ENCODE peak calls at places on chromosomes 12 and 14, in six cellular contexts. K is fibroblast of lung, O is HepG2, V is K562, C is GM23338, B is HCT116. D is an unnamed sample.

GRCh38 chr14:74314576-74314975 is 11.8 kb upstream of the ABCD4 start:
- DNase-seq in O (no peak), V (no peak), B (no peak), K (no peak), C (no peak), D (no peak)

GRCh38 chr12:49553512-49554088 is 14.3 kb downstream of the MCRS1 start:
- DNase-seq in V (peak), C (peak), K (no peak), B (peak), O (peak), D (peak)

GRCh38 chr12:92753976-92754885 is 51.4 kb downstream of the PLEKHG7 start:
- DNase-seq in C (no peak), B (no peak), K (peak), V (no peak), O (no peak), D (no peak)

GRCh38 chr12:57577981-57578758 is 12.8 kb upstream of the PIP4K2C start:
- DNase-seq in V (no peak), K (no peak), B (no peak), C (no peak), O (no peak), D (no peak)

GRCh38 chr14:22910916-22911315 is 8.0 kb downstream of the RBM23 start:
- DNase-seq in C (no peak), B (no peak), O (no peak), V (no peak), K (no peak), D (no peak)

GRCh38 chr14:99686557-99687283 is 2.6 kb downstream of the CYP46A1 start:
- DNase-seq in O (no peak), V (no peak), B (no peak), K (no peak), C (no peak), D (no peak)

GRCh38 chr14:57761800-57762199 is 104.1 kb downstream of the SLC35F4 start:
- DNase-seq in C (peak), K (no peak), V (no peak), O (no peak), B (no peak), D (no peak)

GRCh38 chr12:14567311-14568195 is at the start of gene PLBD1:
- DNase-seq in V (peak), B (no peak), O (no peak), C (peak), K (peak), D (peak)

GRCh38 chr14:104690861-104691455 is 1.5 kb downstream of the INF2 start:
- DNase-seq in V (no peak), B (no peak), K (no peak), O (no peak), C (no peak), D (no peak)

GRCh38 chr12:49905718-49906314 is 2.1 kb upstream of the FAIM2 start:
- DNase-seq in V (no peak), O (no peak), K (no peak), C (no peak), B (no peak), D (no peak)

GRCh38 chr14:52835122-52835903 is 43.9 kb upstream of the GNPNAT1 start:
- DNase-seq in O (no peak), B (peak), C (peak), K (peak), V (peak), D (peak)

GRCh38 chr12:75862692-75863471 is 168.7 kb downstream of the PHLDA1 start:
- DNase-seq in C (no peak), V (no peak), K (peak), O (peak), B (peak), D (no peak)

GRCh38 chr12:88299567-88300101 is 157.5 kb downstream of the TMTC3 start:
- DNase-seq in B (peak), K (peak), V (peak), O (no peak), C (no peak), D (peak)

DNA sequence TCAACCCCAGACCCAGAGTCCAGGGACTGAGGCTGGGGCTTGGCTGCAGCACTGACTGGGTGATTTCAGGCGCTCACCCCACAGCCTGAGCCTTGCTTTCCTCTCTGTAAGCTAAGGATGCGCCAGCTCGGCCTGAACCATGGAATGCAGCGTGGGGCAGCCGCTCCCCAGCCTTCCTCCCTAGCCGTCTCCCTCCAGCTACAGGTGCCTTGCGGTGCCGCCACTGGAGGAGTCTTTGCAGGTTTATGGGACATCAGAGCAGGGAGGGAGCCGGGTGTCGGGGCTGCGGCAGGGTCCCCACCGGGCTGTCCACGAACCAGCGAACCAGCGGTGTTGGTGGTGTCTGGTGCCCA is 19.4 kb downstream of the PPP2R5C start:
- DNase-seq in V (no peak), K (no peak), C (peak), B (no peak), O (no peak), D (no peak)
- H3K4me3 ChIP-seq in V (no peak), K (no peak), C (peak), B (no peak), O (peak), D (peak)

GRCh38 chr14:62117010-62117717 is 354.9 kb downstream of the SNAPC1 start:
- DNase-seq in C (peak), K (peak), B (no peak), V (peak), O (peak), D (peak)
- TF ChIP-seq EZH2 in C (no peak), K (peak), B (no peak), V (no peak), O (no peak), D (peak)

GRCh38 chr14:94423465-94424056 is 29.0 kb downstream of the SERPINA11 start:
- DNase-seq in O (peak), C (peak), K (peak), B (peak), V (peak), D (peak)
- TF ChIP-seq CTCF in O (peak), C (peak), K (peak), B (peak), V (peak), D (peak)

GRCh38 chr12:103130564-103130963 is 173.1 kb downstream of the ASCL1 start:
- DNase-seq in V (no peak), O (no peak), K (no peak), C (no peak), B (no peak), D (no peak)

GRCh38 chr12:103128862-103129501 is 171.5 kb downstream of the ASCL1 start:
- DNase-seq in V (no peak), O (peak), B (no peak), K (no peak), C (no peak), D (peak)
- H3K4me3 ChIP-seq in V (no peak), O (no peak), B (no peak), K (no peak), C (no peak), D (no peak)

D was measured in A673.